ENCODE peak calls at places on chromosomes 7 and 10, in eight cellular contexts. Z, B, W, O, X, G, C and D are unnamed samples.

GRCh38 chr10:44167752-44168151 is 217.1 kb downstream of the CXCL12 start:
- DNase-seq in G (no peak), X (no peak), W (no peak), Z (no peak), O (no peak), C (no peak), B (no peak), D (no peak)

GRCh38 chr7:158328376-158329013 is 259.1 kb downstream of the PTPRN2 start:
- DNase-seq in O (no peak), X (no peak), B (no peak), C (no peak), Z (no peak), G (no peak), W (peak; percentile 41), D (no peak)

GRCh38 chr10:63204667-63205391 is 71.7 kb downstream of the NRBF2 start:
- DNase-seq in B (no peak), O (no peak), X (peak; percentile 55), C (no peak), Z (no peak), W (no peak), G (no peak), D (no peak)

GRCh38 chr7:51577390-51577789 is 260.8 kb upstream of the COBL start:
- DNase-seq in C (no peak), W (no peak), O (no peak), X (no peak), G (no peak), B (no peak), Z (no peak), D (no peak)

GRCh38 chr10:88243847-88244730 is 339.0 kb downstream of the RNLS start:
- DNase-seq in G (peak; percentile 87), C (peak; percentile 66), O (peak; percentile 90), Z (peak; percentile 86), X (peak; percentile 89), B (peak; percentile 60), W (no peak), D (no peak)

GRCh38 chr10:108424656-108425055 is 1260.2 kb upstream of the SORCS1 start:
- DNase-seq in G (peak; percentile 54), W (no peak), B (no peak), C (no peak), Z (no peak), X (peak; percentile 45), O (no peak), D (no peak)

GRCh38 chr7:28955723-28956607 is 2.2 kb downstream of the TRIL start:
- DNase-seq in O (peak; percentile 90), C (peak; percentile 88), Z (peak; percentile 80), X (peak; percentile 27), W (peak; percentile 92), B (peak; percentile 93), G (peak; percentile 4), D (peak; percentile 65)

GRCh38 chr7:114051871-114052324 is 133.1 kb upstream of the PPP1R3A start:
- DNase-seq in C (no peak), O (no peak), B (no peak), G (no peak), W (no peak), Z (no peak), X (no peak), D (no peak)

GRCh38 chr10:120480065-120480600 is 23.1 kb downstream of the PLPP4 start:
- DNase-seq in Z (no peak), G (no peak), O (no peak), X (no peak), W (peak; percentile 17), C (no peak), B (no peak), D (peak; percentile 70)

GRCh38 chr7:127150543-127150942 is 102.2 kb downstream of the GRM8 start:
- DNase-seq in G (no peak), W (no peak), B (no peak), X (no peak), Z (no peak), O (no peak), C (no peak), D (no peak)

GRCh38 chr7:39099146-39099545 is 121.4 kb downstream of the POU6F2 start:
- DNase-seq in B (no peak), W (no peak), G (no peak), X (no peak), O (no peak), C (no peak), Z (no peak), D (no peak)

GRCh38 chr7:98281757-98282652 is 519 bp downstream of the BRI3 start:
- DNase-seq in G (no peak), C (peak; percentile 45), Z (peak; percentile 60), B (peak; percentile 81), X (no peak), W (no peak), O (peak; percentile 83), D (peak; percentile 41)

GRCh38 chr7:108630002-108630401 is 60.3 kb downstream of the DNAJB9 start:
- DNase-seq in B (no peak), X (peak; percentile 85), O (no peak), W (no peak), Z (peak; percentile 38), G (peak; percentile 6), C (no peak), D (peak; percentile 55)

GRCh38 chr7:106069471-106070200 is 42.5 kb downstream of the SYPL1 start:
- DNase-seq in B (no peak), G (no peak), X (no peak), W (no peak), C (no peak), O (no peak), Z (no peak), D (no peak)

GRCh38 chr7:131066635-131067034 is 261.0 kb upstream of the MKLN1 start:
- DNase-seq in Z (no peak), O (no peak), G (peak; percentile 65), C (no peak), W (no peak), B (no peak), X (peak; percentile 28), D (no peak)

GRCh38 chr7:155702616-155703015 is 58.2 kb downstream of the RBM33 start:
- DNase-seq in C (no peak), O (no peak), W (no peak), Z (no peak), B (no peak), G (peak; percentile 39), X (no peak), D (no peak)

GRCh38 chr10:79038841-79039201 is 29.9 kb upstream of the ZMIZ1 start:
- DNase-seq in B (peak; percentile 40), O (peak; percentile 46), W (no peak), C (no peak), X (peak; percentile 47), G (peak; percentile 32), Z (no peak), D (peak; percentile 46)

GRCh38 chr7:106568680-106569499 is 92.1 kb downstream of the CCDC71L start:
- DNase-seq in O (no peak), B (no peak), X (peak; percentile 93), G (peak; percentile 85), Z (no peak), W (no peak), C (no peak), D (peak; percentile 18)

GRCh38 chr7:29375641-29376562 is 181.3 kb downstream of the CHN2 start:
- DNase-seq in O (no peak), X (no peak), Z (no peak), W (no peak), B (no peak), C (peak; percentile 77), G (no peak), D (no peak)

GRCh38 chr7:66331883-66332282 is 126.7 kb downstream of the TPST1 start:
- DNase-seq in Z (no peak), B (no peak), O (no peak), W (no peak), C (no peak), X (peak; percentile 53), G (peak; percentile 29), D (no peak)

GRCh38 chr7:66339141-66339540 is 134.0 kb downstream of the TPST1 start:
- DNase-seq in G (no peak), X (no peak), W (no peak), Z (no peak), B (no peak), C (no peak), O (no peak), D (no peak)

GRCh38 chr7:66335318-66335717 is 130.2 kb downstream of the TPST1 start:
- DNase-seq in B (no peak), X (no peak), Z (no peak), G (peak; percentile 20), C (no peak), W (no peak), O (no peak), D (no peak)

GRCh38 chr7:66333443-66333842 is 128.3 kb downstream of the TPST1 start:
- DNase-seq in G (no peak), Z (no peak), B (no peak), O (no peak), W (no peak), X (no peak), C (no peak), D (no peak)

GRCh38 chr7:66336760-66337159 is 131.6 kb downstream of the TPST1 start:
- DNase-seq in Z (no peak), B (no peak), C (no peak), X (no peak), W (no peak), O (no peak), G (no peak), D (no peak)
- H3K4me3 ChIP-seq in Z (no peak overlapping the region), B (no peak overlapping the region), C (no peak overlapping the region), X (no peak overlapping the region), W (no peak overlapping the region), O (no peak overlapping the region), G (no peak overlapping the region), D (no peak overlapping the region)

DNA sequence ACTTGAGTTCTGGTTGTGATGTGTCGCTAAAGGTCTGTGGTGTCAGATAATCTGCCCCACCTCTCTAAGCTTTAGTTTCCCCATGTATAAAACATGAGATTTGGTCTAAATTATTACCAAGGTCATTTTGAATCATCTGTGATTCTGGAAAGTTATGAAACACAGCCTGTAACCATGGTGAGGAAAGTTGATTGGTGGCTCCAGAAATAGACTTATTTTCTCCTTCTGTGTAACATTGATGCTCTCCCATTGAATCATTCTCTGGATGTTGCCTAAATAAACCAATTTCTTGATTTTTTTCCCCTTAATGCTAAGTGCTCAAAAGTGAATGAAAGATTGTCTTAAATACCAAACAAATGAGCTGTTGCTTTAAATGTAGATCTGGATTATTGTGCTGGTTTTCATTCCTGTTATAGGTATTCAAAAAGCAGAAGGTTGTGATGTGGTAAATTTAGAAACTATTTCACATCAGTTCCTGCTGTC is 30.0 kb upstream of the PCGF5 start:
- DNase-seq in X (peak; percentile 47), B (no peak), O (no peak), G (peak; percentile 78), C (no peak), Z (no peak), W (no peak), D (no peak)
- H3K27ac ChIP-seq in X (peak overlapping the region; percentile 62), B (no peak overlapping the region), O (peak overlapping the region; percentile 41), G (no peak overlapping the region), C (no peak overlapping the region), Z (peak overlapping the region; percentile 41), W (no peak overlapping the region), D (no peak overlapping the region)

GRCh38 chr10:34181545-34182300 is 633.4 kb downstream of the PARD3 start:
- DNase-seq in Z (no peak), W (no peak), X (peak; percentile 85), B (no peak), G (peak; percentile 70), O (no peak), C (no peak), D (no peak)
- TF ChIP-seq CTCF in Z (no peak), W (no peak), X (no peak), B (no peak), G (no peak), O (no peak), C (no peak), D (no peak)

DNA sequence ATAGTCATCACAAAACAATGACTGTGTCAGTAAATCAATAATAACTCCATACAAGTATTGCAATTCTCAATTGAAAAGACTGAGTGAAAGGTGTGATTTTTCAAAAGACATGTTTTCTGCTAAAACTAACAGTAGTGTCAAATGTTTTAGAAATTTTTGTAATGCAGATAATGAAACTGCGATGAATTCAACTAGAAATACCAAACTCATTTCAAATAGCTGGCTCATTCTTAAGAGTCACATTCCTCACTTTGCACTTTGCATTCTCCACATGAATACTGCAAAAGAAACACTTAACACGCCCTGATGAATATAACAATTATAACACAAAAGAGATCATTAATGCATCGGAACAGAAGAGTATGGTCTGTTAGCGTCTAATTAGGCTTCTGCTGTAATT is 15.4 kb upstream of the TSPAN12 start:
- DNase-seq in Z (no peak), C (no peak), X (no peak), O (no peak), G (no peak), B (no peak), W (no peak), D (no peak)
- H3K4me3 ChIP-seq in Z (no peak overlapping the region), C (no peak overlapping the region), X (no peak overlapping the region), O (no peak overlapping the region), G (no peak overlapping the region), B (no peak overlapping the region), W (no peak overlapping the region), D (no peak overlapping the region)